ENCODE peak calls at places on chromosomes 12 and 14, in eight cellular contexts. T is stimulated activated CD8-positive, alpha-beta memory T cell treated with anti-CD3 and anti-CD28 coated beads, Interleukin-12 subunit alpha, Interleukin-12 subunit beta, amount 100 ng/mL, for 4 hours; G is fibroblast of the aortic adventitia; X is right cardiac atrium; O is LoVo; M is skeletal muscle cell; A is GM23248; I is activated naive CD4-positive, alpha-beta T cell treated with anti-CD3 and anti-CD28 coated beads for 36 hours. C is an unnamed sample.

GRCh38 chr12:89247541-89247942 is 104.8 kb downstream of the DUSP6 start:
- DNase-seq in T (no peak), G (no peak), X (no peak), O (no peak), M (no peak), A (peak), I (no peak), C (no peak)

GRCh38 chr12:26028953-26029740 is 70.7 kb downstream of the RASSF8 start:
- DNase-seq in T (no peak), G (peak), X (no peak), O (peak), M (no peak), A (peak), I (peak), C (peak)

GRCh38 chr12:118061876-118062791 is 1.2 kb upstream of the WSB2 start:
- DNase-seq in T (no peak), G (peak), X (peak), O (peak), M (no peak), A (peak), I (peak), C (peak)

GRCh38 chr12:15356831-15357456 is 34.6 kb downstream of the PTPRO start:
- DNase-seq in T (no peak), G (no peak), X (no peak), O (no peak), M (no peak), A (no peak), I (no peak), C (no peak)

GRCh38 chr12:94677778-94678177 is 27.4 kb upstream of the TMCC3 start:
- DNase-seq in T (no peak), G (no peak), X (no peak), O (no peak), M (no peak), A (no peak), I (no peak), C (no peak)

GRCh38 chr12:92561543-92561899 is 141.3 kb upstream of the PLEKHG7 start:
- DNase-seq in T (no peak), G (peak), X (peak), O (no peak), M (peak), A (peak), I (no peak), C (no peak)

GRCh38 chr12:76236640-76237039 is 111.6 kb downstream of the BBS10 start:
- DNase-seq in T (no peak), G (peak), X (no peak), O (peak), M (no peak), A (peak), I (no peak), C (peak)

GRCh38 chr14:72553161-72553560 is 340.7 kb downstream of the DPF3 start:
- DNase-seq in T (no peak), G (peak), X (no peak), O (no peak), M (no peak), A (no peak), I (no peak), C (no peak)

GRCh38 chr12:25894759-25895158 is 63.7 kb upstream of the RASSF8 start:
- DNase-seq in T (no peak), G (no peak), X (no peak), O (no peak), M (no peak), A (no peak), I (no peak), C (no peak)

C was measured in ELR.